ENCODE peak calls at places on chromosomes 7 and 10, in four cellular contexts. F, M, S and K are unnamed samples.

GRCh38 chr7:43302211-43302711 is 189.8 kb downstream of the HECW1 start:
- DNase-seq in S (no peak), F (peak), M (no peak), K (peak)

GRCh38 chr7:87213801-87214200 is 5.7 kb downstream of the TMEM243 start:
- DNase-seq in M (no peak), F (no peak), S (no peak), K (no peak)

GRCh38 chr7:101938115-101938514 is 120.7 kb downstream of the CUX1 start:
- DNase-seq in F (no peak), M (no peak), S (no peak), K (no peak)

GRCh38 chr10:80168679-80169380 is 36.3 kb downstream of the PLAC9 start:
- DNase-seq in M (no peak), S (peak), F (no peak), K (no peak)

GRCh38 chr7:32905175-32905662 is 13.7 kb upstream of the KBTBD2 start:
- DNase-seq in F (peak), S (no peak), M (peak), K (peak)

GRCh38 chr7:111735661-111736323 is 173.5 kb upstream of the IMMP2L start:
- DNase-seq in S (peak), F (peak), M (peak), K (peak)

GRCh38 chr10:126702181-126702580 is 31.7 kb upstream of the C10orf90 start:
- DNase-seq in S (no peak), F (no peak), M (no peak), K (no peak)

GRCh38 chr10:114632869-114633715 is 25.0 kb downstream of the ABLIM1 start:
- DNase-seq in S (peak), F (no peak), M (peak), K (peak)

GRCh38 chr10:22505923-22506685 is 160.8 kb downstream of the SPAG6 start:
- DNase-seq in F (peak), S (peak), M (no peak), K (no peak)

GRCh38 chr10:129958118-129958685 is 5.9 kb downstream of the EBF3 start:
- DNase-seq in M (no peak), F (no peak), S (no peak), K (no peak)

GRCh38 chr7:34849163-34849960 is 187.9 kb downstream of the DPY19L1 start:
- DNase-seq in S (no peak), F (no peak), M (no peak), K (peak)

GRCh38 chr10:65861249-65861648 is 1064.6 kb upstream of the LRRTM3 start:
- DNase-seq in F (no peak), M (no peak), S (peak), K (peak)

GRCh38 chr7:42493436-42494198 is 256.6 kb upstream of the GLI3 start:
- DNase-seq in M (peak), F (peak), S (no peak), K (no peak)

GRCh38 chr7:94173436-94173835 is 169.3 kb upstream of the BET1 start:
- DNase-seq in F (no peak), M (no peak), S (no peak), K (no peak)